ENCODE peak calls at places on chromosomes 1 and 21, in six cellular contexts. One of them, this sample, is unnamed.

GRCh38 chr1:39258146-39258924 is 53.8 kb downstream of the MACF1 start:
- DNase-seq in cardiac muscle cell: peak; percentile 76
- DNase-seq in breast epithelium: peak; percentile 72
- DNase-seq in tibial artery: peak; percentile 76
- DNase-seq in BJ: peak; percentile 3
- DNase-seq in stomach: peak; percentile 78
- DNase-seq in this sample: no peak

GRCh38 chr1:1598051-1598719 is 1.8 kb downstream of the FNDC10 start:
- DNase-seq in breast epithelium: no peak
- DNase-seq in stomach: no peak
- DNase-seq in cardiac muscle cell: no peak
- DNase-seq in tibial artery: no peak
- DNase-seq in BJ: no peak
- DNase-seq in this sample: no peak

GRCh38 chr1:76998582-76999189 is 131.4 kb downstream of the ST6GALNAC5 start:
- DNase-seq in BJ: peak; percentile 64
- DNase-seq in tibial artery: no peak
- DNase-seq in cardiac muscle cell: no peak
- DNase-seq in stomach: no peak
- DNase-seq in breast epithelium: no peak
- DNase-seq in this sample: no peak

GRCh38 chr1:193181985-193182384 is 4.4 kb downstream of the B3GALT2 start:
- DNase-seq in BJ: no peak
- DNase-seq in breast epithelium: no peak
- DNase-seq in cardiac muscle cell: no peak
- DNase-seq in stomach: no peak
- DNase-seq in tibial artery: no peak
- DNase-seq in this sample: no peak

GRCh38 chr1:236160540-236161127 is 18.3 kb downstream of the GPR137B start:
- DNase-seq in tibial artery: no peak
- DNase-seq in cardiac muscle cell: no peak
- DNase-seq in breast epithelium: no peak
- DNase-seq in stomach: no peak
- DNase-seq in BJ: no peak
- DNase-seq in this sample: no peak

GRCh38 chr1:9346566-9346965 is 53.9 kb downstream of the SPSB1 start:
- DNase-seq in tibial artery: no peak
- DNase-seq in breast epithelium: no peak
- DNase-seq in stomach: no peak
- DNase-seq in BJ: no peak
- DNase-seq in cardiac muscle cell: no peak
- DNase-seq in this sample: no peak

GRCh38 chr1:212285685-212286436 is 651 bp downstream of the PPP2R5A start:
- DNase-seq in BJ: no peak
- DNase-seq in tibial artery: peak; percentile 61
- DNase-seq in cardiac muscle cell: peak; percentile 70
- DNase-seq in stomach: peak; percentile 77
- DNase-seq in breast epithelium: peak; percentile 77
- DNase-seq in this sample: peak; percentile 25

GRCh38 chr1:156241926-156242325 is at the start of gene BGLAP:
- DNase-seq in tibial artery: no peak
- DNase-seq in stomach: no peak
- DNase-seq in breast epithelium: no peak
- DNase-seq in cardiac muscle cell: no peak
- DNase-seq in BJ: no peak
- DNase-seq in this sample: no peak

GRCh38 chr1:50973875-50974617 is 4.0 kb downstream of the CDKN2C start:
- DNase-seq in stomach: no peak
- DNase-seq in tibial artery: no peak
- DNase-seq in cardiac muscle cell: no peak
- DNase-seq in breast epithelium: no peak
- DNase-seq in BJ: no peak
- DNase-seq in this sample: no peak

GRCh38 chr1:47993881-47994625 is 3.1 kb downstream of the TRABD2B start:
- DNase-seq in tibial artery: no peak
- DNase-seq in BJ: no peak
- DNase-seq in cardiac muscle cell: no peak
- DNase-seq in breast epithelium: no peak
- DNase-seq in stomach: no peak
- DNase-seq in this sample: no peak

GRCh38 chr1:40034869-40035268 is 5.7 kb upstream of the CAP1 start:
- DNase-seq in tibial artery: no peak
- DNase-seq in BJ: no peak
- DNase-seq in cardiac muscle cell: no peak
- DNase-seq in stomach: no peak
- DNase-seq in breast epithelium: no peak
- DNase-seq in this sample: no peak

GRCh38 chr1:237411621-237412020 is 369.6 kb downstream of the RYR2 start:
- DNase-seq in BJ: no peak
- DNase-seq in breast epithelium: no peak
- DNase-seq in cardiac muscle cell: no peak
- DNase-seq in tibial artery: no peak
- DNase-seq in stomach: no peak
- DNase-seq in this sample: peak; percentile 56

GRCh38 chr1:61670016-61670415 is 54.9 kb downstream of the TM2D1 start:
- DNase-seq in breast epithelium: no peak
- DNase-seq in tibial artery: no peak
- DNase-seq in BJ: no peak
- DNase-seq in stomach: no peak
- DNase-seq in cardiac muscle cell: no peak
- DNase-seq in this sample: no peak

GRCh38 chr1:233379869-233380438 is 52.4 kb downstream of the MAP3K21 start:
- DNase-seq in breast epithelium: no peak
- DNase-seq in cardiac muscle cell: no peak
- DNase-seq in stomach: no peak
- DNase-seq in BJ: no peak
- DNase-seq in tibial artery: no peak
- DNase-seq in this sample: no peak

GRCh38 chr1:107153033-107153432 is 12.2 kb downstream of the NTNG1 start:
- DNase-seq in stomach: no peak
- DNase-seq in tibial artery: no peak
- DNase-seq in BJ: no peak
- DNase-seq in breast epithelium: no peak
- DNase-seq in cardiac muscle cell: no peak
- DNase-seq in this sample: peak; percentile 44

DNA sequence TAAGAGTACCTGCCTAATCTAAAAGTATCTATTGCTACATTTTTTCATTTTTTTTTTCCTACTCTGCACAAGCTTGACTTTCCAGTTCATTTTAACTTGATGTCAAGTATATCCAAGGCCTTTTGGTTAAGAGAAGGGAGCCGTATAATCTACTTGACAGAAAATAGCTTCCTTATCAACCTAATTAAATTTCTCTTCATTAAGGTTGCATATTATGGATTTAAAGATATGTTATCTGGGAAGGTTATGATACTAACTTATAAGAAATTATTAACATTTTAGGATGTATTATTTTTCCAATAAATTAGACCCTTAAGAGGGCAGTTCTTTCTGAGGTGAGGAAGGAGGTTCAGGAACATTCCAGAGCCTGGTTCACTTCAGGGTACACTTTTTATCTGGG is 83.1 kb upstream of the SGIP1 start:
- DNase-seq in stomach: no peak
- DNase-seq in tibial artery: no peak
- DNase-seq in BJ: no peak
- DNase-seq in breast epithelium: no peak
- DNase-seq in cardiac muscle cell: no peak
- DNase-seq in this sample: no peak
- H3K4me3 ChIP-seq in stomach: no peak overlapping the region
- H3K4me3 ChIP-seq in tibial artery: no peak overlapping the region
- H3K4me3 ChIP-seq in BJ: no peak overlapping the region
- H3K4me3 ChIP-seq in breast epithelium: no peak overlapping the region
- H3K4me3 ChIP-seq in cardiac muscle cell: no peak overlapping the region
- H3K4me3 ChIP-seq in this sample: no peak overlapping the region

DNA sequence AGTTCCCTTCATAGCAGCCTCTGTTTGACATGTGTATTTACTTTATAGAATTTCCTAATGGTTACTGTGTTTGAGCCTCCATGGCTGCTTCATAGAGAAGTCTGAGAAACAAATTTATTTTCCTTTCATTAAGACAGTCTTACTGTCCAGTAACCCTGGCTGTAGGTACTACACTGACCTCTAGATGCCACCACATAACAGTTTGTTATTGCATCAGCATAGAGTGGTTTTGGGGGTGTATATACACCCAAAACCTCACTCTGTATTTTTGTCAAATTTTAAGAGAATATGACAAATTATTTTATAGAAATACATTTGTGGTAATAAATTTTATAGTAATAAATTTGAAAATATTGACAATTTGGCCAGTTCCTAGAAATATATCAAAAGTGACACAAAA is 57.3 kb downstream of the OBSCN start:
- DNase-seq in tibial artery: no peak
- DNase-seq in BJ: no peak
- DNase-seq in cardiac muscle cell: no peak
- DNase-seq in stomach: no peak
- DNase-seq in breast epithelium: no peak
- DNase-seq in this sample: no peak
- TF ChIP-seq CTCF in tibial artery: no peak
- TF ChIP-seq CTCF in BJ: peak; percentile 40
- TF ChIP-seq CTCF in cardiac muscle cell: peak; percentile 44
- TF ChIP-seq CTCF in stomach: no peak
- TF ChIP-seq CTCF in breast epithelium: no peak
- TF ChIP-seq CTCF in this sample: peak; percentile 65

DNA sequence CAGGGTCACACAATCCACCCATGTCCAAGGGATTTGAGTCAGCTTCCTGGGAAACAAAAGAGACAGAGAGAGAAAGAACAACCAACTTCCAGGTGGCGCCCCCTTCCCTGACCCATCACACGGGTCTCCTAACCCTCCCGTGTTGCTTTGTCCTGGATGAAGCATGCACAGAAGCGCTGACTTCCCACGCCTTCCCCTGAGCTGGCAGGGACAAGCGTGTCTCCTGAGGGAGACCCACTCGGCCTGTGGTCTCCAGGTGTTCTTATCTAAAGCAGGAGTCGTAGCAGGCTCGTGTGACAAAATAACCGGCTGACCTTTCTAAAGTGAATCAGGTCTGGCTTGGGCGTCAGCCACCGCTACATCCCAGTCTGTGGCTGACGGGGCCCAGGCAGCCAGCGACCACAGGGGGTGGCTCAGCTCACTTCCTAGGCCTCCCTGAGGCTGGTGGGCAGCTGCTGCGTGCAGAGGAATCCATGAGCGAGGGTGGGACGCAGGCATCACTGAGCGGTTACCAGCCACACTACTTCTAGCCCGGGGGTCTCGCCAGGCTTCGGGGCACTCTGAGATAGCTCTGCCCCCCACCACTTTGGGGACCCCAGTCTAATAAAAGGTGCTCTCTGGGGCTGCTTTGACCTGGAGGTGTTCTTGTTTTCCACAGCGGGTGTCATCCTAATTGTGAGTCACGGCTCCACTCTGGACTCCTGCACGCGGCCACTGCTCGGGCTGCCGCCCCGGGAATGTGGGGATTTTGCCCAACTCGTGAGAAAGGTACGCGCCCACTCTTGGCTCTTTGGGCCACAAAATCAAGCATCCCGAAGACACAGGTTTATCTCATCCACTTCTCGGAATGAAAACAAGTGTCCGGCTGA is 40.4 kb downstream of the UBASH3A start:
- DNase-seq in tibial artery: no peak
- DNase-seq in BJ: no peak
- DNase-seq in cardiac muscle cell: no peak
- DNase-seq in breast epithelium: no peak
- DNase-seq in stomach: no peak
- DNase-seq in this sample: no peak
- H3K4me3 ChIP-seq in tibial artery: no peak overlapping the region
- H3K4me3 ChIP-seq in BJ: no peak overlapping the region
- H3K4me3 ChIP-seq in cardiac muscle cell: no peak overlapping the region
- H3K4me3 ChIP-seq in breast epithelium: no peak overlapping the region
- H3K4me3 ChIP-seq in stomach: no peak overlapping the region
- H3K4me3 ChIP-seq in this sample: no peak overlapping the region

DNA sequence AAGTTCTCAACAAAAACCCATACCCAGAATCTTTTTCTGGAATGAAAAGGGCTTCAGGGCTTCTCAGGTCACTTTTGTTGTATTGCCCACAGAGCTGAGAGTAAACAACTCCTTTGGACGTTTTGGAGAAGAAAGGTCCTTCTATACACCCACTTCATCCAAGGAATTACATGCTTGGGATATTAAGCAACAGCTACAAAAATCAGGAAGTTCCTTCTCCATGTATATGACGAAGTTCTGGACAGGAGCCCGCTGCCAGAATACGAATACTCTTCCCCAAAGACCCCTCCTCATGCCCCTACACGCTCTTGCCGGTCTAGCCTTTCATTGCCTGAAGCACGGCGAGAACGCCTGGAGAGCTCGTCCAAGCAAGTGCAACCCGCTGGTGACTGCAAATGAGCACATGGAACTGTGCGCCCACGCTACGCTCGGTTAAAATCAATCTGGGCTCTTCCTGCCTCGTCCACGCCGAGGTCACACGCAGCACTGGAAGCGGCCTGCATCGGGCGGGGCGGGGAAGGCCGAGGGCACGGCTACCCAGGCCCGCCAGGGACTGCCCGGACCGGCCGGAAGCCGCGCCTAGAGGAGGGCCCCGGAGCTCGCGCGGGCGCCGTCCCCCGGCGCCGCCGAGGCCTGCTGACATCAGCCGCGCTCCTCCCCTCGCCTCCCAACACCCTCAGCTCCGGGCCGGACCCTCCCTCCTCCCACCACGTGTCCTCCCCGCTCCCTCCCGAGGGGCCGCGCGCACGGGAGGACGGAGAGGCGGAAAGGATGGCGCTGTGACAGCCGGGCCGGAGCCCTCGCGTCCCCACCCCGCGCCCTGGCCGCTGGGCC is at the start of gene POGK:
- DNase-seq in BJ: peak; percentile 58
- DNase-seq in stomach: peak; percentile 89
- DNase-seq in breast epithelium: peak; percentile 90
- DNase-seq in tibial artery: peak; percentile 93
- DNase-seq in cardiac muscle cell: peak; percentile 94
- DNase-seq in this sample: peak; percentile 78
- TF ChIP-seq CTCF in BJ: no peak
- TF ChIP-seq CTCF in stomach: no peak
- TF ChIP-seq CTCF in breast epithelium: no peak
- TF ChIP-seq CTCF in tibial artery: no peak
- TF ChIP-seq CTCF in cardiac muscle cell: no peak
- TF ChIP-seq CTCF in this sample: no peak